ENCODE peak calls at places on chromosome 13, in seven cellular contexts. One of them, this sample, is unnamed.

GRCh38 chr13:95269756-95270155 is 31.5 kb downstream of the ABCC4 start:
- DNase-seq in lung: no peak
- DNase-seq in fibroblast of the aortic adventitia: no peak
- DNase-seq in spleen: no peak
- DNase-seq in tibial nerve: no peak
- DNase-seq in WERI-Rb-1: no peak
- DNase-seq in SK-N-SH: no peak
- DNase-seq in this sample: no peak

GRCh38 chr13:78192721-78193120 is 274.1 kb upstream of the EDNRB start:
- DNase-seq in fibroblast of the aortic adventitia: peak
- DNase-seq in lung: no peak
- DNase-seq in tibial nerve: no peak
- DNase-seq in WERI-Rb-1: no peak
- DNase-seq in spleen: no peak
- DNase-seq in SK-N-SH: no peak
- DNase-seq in this sample: no peak

GRCh38 chr13:18959996-18960395 is 221.6 kb downstream of the TUBA3C start:
- DNase-seq in SK-N-SH: no peak
- DNase-seq in WERI-Rb-1: no peak
- DNase-seq in spleen: no peak
- DNase-seq in lung: no peak
- DNase-seq in tibial nerve: no peak
- DNase-seq in fibroblast of the aortic adventitia: no peak
- DNase-seq in this sample: no peak

GRCh38 chr13:84821261-84821660 is 939.0 kb upstream of the SLITRK1 start:
- DNase-seq in fibroblast of the aortic adventitia: no peak
- DNase-seq in WERI-Rb-1: no peak
- DNase-seq in lung: no peak
- DNase-seq in tibial nerve: no peak
- DNase-seq in SK-N-SH: peak
- DNase-seq in spleen: no peak
- DNase-seq in this sample: no peak

GRCh38 chr13:114019367-114019766 is 45.5 kb upstream of the C13orf46 start:
- DNase-seq in spleen: no peak
- DNase-seq in SK-N-SH: peak
- DNase-seq in WERI-Rb-1: peak
- DNase-seq in lung: no peak
- DNase-seq in fibroblast of the aortic adventitia: no peak
- DNase-seq in tibial nerve: no peak
- DNase-seq in this sample: no peak

GRCh38 chr13:27834095-27834494 is 41.8 kb downstream of the GSX1 start:
- DNase-seq in spleen: no peak
- DNase-seq in tibial nerve: no peak
- DNase-seq in fibroblast of the aortic adventitia: no peak
- DNase-seq in WERI-Rb-1: no peak
- DNase-seq in lung: no peak
- DNase-seq in SK-N-SH: no peak
- DNase-seq in this sample: no peak

GRCh38 chr13:41562083-41562482 is 104.7 kb downstream of the RGCC start:
- DNase-seq in spleen: no peak
- DNase-seq in fibroblast of the aortic adventitia: peak
- DNase-seq in tibial nerve: peak
- DNase-seq in lung: no peak
- DNase-seq in SK-N-SH: no peak
- DNase-seq in WERI-Rb-1: no peak
- DNase-seq in this sample: no peak

GRCh38 chr13:85377783-85378182 is 421.4 kb downstream of the SLITRK6 start:
- DNase-seq in SK-N-SH: no peak
- DNase-seq in tibial nerve: no peak
- DNase-seq in WERI-Rb-1: no peak
- DNase-seq in lung: no peak
- DNase-seq in fibroblast of the aortic adventitia: no peak
- DNase-seq in spleen: no peak
- DNase-seq in this sample: no peak

GRCh38 chr13:40631605-40632004 is 34.8 kb downstream of the FOXO1 start:
- DNase-seq in SK-N-SH: no peak
- DNase-seq in spleen: no peak
- DNase-seq in tibial nerve: no peak
- DNase-seq in WERI-Rb-1: no peak
- DNase-seq in fibroblast of the aortic adventitia: no peak
- DNase-seq in lung: no peak
- DNase-seq in this sample: no peak

GRCh38 chr13:62294210-62294609 is 878.6 kb upstream of the PCDH20 start:
- DNase-seq in spleen: no peak
- DNase-seq in SK-N-SH: no peak
- DNase-seq in tibial nerve: no peak
- DNase-seq in fibroblast of the aortic adventitia: no peak
- DNase-seq in lung: no peak
- DNase-seq in WERI-Rb-1: no peak
- DNase-seq in this sample: no peak

GRCh38 chr13:107568181-107568580 is 647.2 kb downstream of the LIG4 start:
- DNase-seq in spleen: no peak
- DNase-seq in tibial nerve: no peak
- DNase-seq in WERI-Rb-1: no peak
- DNase-seq in fibroblast of the aortic adventitia: no peak
- DNase-seq in lung: no peak
- DNase-seq in SK-N-SH: no peak
- DNase-seq in this sample: no peak

GRCh38 chr13:28582225-28582891 is 76.6 kb upstream of the POMP start:
- DNase-seq in tibial nerve: no peak
- DNase-seq in WERI-Rb-1: no peak
- DNase-seq in SK-N-SH: no peak
- DNase-seq in spleen: no peak
- DNase-seq in fibroblast of the aortic adventitia: no peak
- DNase-seq in lung: no peak
- DNase-seq in this sample: no peak

GRCh38 chr13:94673841-94674240 is 38.5 kb downstream of the SOX21 start:
- DNase-seq in SK-N-SH: no peak
- DNase-seq in fibroblast of the aortic adventitia: no peak
- DNase-seq in spleen: no peak
- DNase-seq in lung: no peak
- DNase-seq in tibial nerve: no peak
- DNase-seq in WERI-Rb-1: no peak
- DNase-seq in this sample: no peak

GRCh38 chr13:19957320-19958118 is 1.0 kb upstream of the ZMYM2 start:
- DNase-seq in spleen: peak
- DNase-seq in SK-N-SH: peak
- DNase-seq in tibial nerve: peak
- DNase-seq in WERI-Rb-1: peak
- DNase-seq in lung: peak
- DNase-seq in fibroblast of the aortic adventitia: peak
- DNase-seq in this sample: peak

GRCh38 chr13:21663197-21663596 is 7.7 kb upstream of the FGF9 start:
- DNase-seq in lung: no peak
- DNase-seq in SK-N-SH: no peak
- DNase-seq in fibroblast of the aortic adventitia: no peak
- DNase-seq in tibial nerve: no peak
- DNase-seq in WERI-Rb-1: no peak
- DNase-seq in spleen: no peak
- DNase-seq in this sample: no peak

GRCh38 chr13:78712866-78713265 is 53.9 kb upstream of the OBI1 start:
- DNase-seq in spleen: no peak
- DNase-seq in lung: no peak
- DNase-seq in WERI-Rb-1: no peak
- DNase-seq in tibial nerve: no peak
- DNase-seq in SK-N-SH: no peak
- DNase-seq in fibroblast of the aortic adventitia: no peak
- DNase-seq in this sample: no peak

GRCh38 chr13:80663788-80664187 is 322.9 kb upstream of the SPRY2 start:
- DNase-seq in tibial nerve: no peak
- DNase-seq in spleen: no peak
- DNase-seq in fibroblast of the aortic adventitia: no peak
- DNase-seq in SK-N-SH: no peak
- DNase-seq in WERI-Rb-1: no peak
- DNase-seq in lung: no peak
- DNase-seq in this sample: no peak

GRCh38 chr13:42116225-42116624 is 67.8 kb downstream of the DGKH start:
- DNase-seq in spleen: no peak
- DNase-seq in SK-N-SH: no peak
- DNase-seq in lung: no peak
- DNase-seq in fibroblast of the aortic adventitia: no peak
- DNase-seq in tibial nerve: no peak
- DNase-seq in WERI-Rb-1: no peak
- DNase-seq in this sample: no peak

GRCh38 chr13:113599396-113599795 is 14.8 kb downstream of the TFDP1 start:
- DNase-seq in SK-N-SH: no peak
- DNase-seq in spleen: peak
- DNase-seq in lung: no peak
- DNase-seq in WERI-Rb-1: no peak
- DNase-seq in tibial nerve: no peak
- DNase-seq in fibroblast of the aortic adventitia: no peak
- DNase-seq in this sample: no peak

GRCh38 chr13:38496956-38497355 is 147.3 kb downstream of the UFM1 start:
- DNase-seq in fibroblast of the aortic adventitia: no peak
- DNase-seq in lung: no peak
- DNase-seq in tibial nerve: no peak
- DNase-seq in spleen: no peak
- DNase-seq in WERI-Rb-1: no peak
- DNase-seq in SK-N-SH: no peak
- DNase-seq in this sample: no peak

GRCh38 chr13:80873589-80873988 is 532.7 kb upstream of the SPRY2 start:
- DNase-seq in SK-N-SH: no peak
- DNase-seq in fibroblast of the aortic adventitia: no peak
- DNase-seq in spleen: no peak
- DNase-seq in WERI-Rb-1: no peak
- DNase-seq in tibial nerve: no peak
- DNase-seq in lung: no peak
- DNase-seq in this sample: no peak

GRCh38 chr13:30565658-30566057 is 52.1 kb upstream of the USPL1 start:
- DNase-seq in SK-N-SH: no peak
- DNase-seq in WERI-Rb-1: no peak
- DNase-seq in lung: no peak
- DNase-seq in spleen: no peak
- DNase-seq in tibial nerve: no peak
- DNase-seq in fibroblast of the aortic adventitia: no peak
- DNase-seq in this sample: no peak

GRCh38 chr13:33510350-33510749 is 224.8 kb upstream of the STARD13 start:
- DNase-seq in WERI-Rb-1: no peak
- DNase-seq in fibroblast of the aortic adventitia: peak
- DNase-seq in SK-N-SH: no peak
- DNase-seq in spleen: no peak
- DNase-seq in lung: no peak
- DNase-seq in tibial nerve: no peak
- DNase-seq in this sample: no peak

GRCh38 chr13:91813255-91813654 is 414.8 kb downstream of the GPC5 start:
- DNase-seq in tibial nerve: no peak
- DNase-seq in spleen: no peak
- DNase-seq in WERI-Rb-1: no peak
- DNase-seq in SK-N-SH: peak
- DNase-seq in fibroblast of the aortic adventitia: no peak
- DNase-seq in lung: no peak
- DNase-seq in this sample: no peak

GRCh38 chr13:52832268-52832667 is 16.2 kb downstream of the PCDH8 start:
- DNase-seq in tibial nerve: no peak
- DNase-seq in SK-N-SH: no peak
- DNase-seq in lung: no peak
- DNase-seq in WERI-Rb-1: no peak
- DNase-seq in spleen: no peak
- DNase-seq in fibroblast of the aortic adventitia: no peak
- DNase-seq in this sample: no peak

GRCh38 chr13:111046590-111047141 is 68.4 kb upstream of the ARHGEF7 start:
- DNase-seq in tibial nerve: no peak
- DNase-seq in spleen: no peak
- DNase-seq in SK-N-SH: no peak
- DNase-seq in fibroblast of the aortic adventitia: peak
- DNase-seq in lung: peak
- DNase-seq in WERI-Rb-1: no peak
- DNase-seq in this sample: no peak

GRCh38 chr13:31038834-31039552 is 106.5 kb downstream of the TEX26 start:
- DNase-seq in tibial nerve: no peak
- DNase-seq in spleen: no peak
- DNase-seq in fibroblast of the aortic adventitia: no peak
- DNase-seq in lung: no peak
- DNase-seq in WERI-Rb-1: no peak
- DNase-seq in SK-N-SH: no peak
- DNase-seq in this sample: peak

GRCh38 chr13:49996951-49997895 is at the start of gene TRIM13:
- DNase-seq in SK-N-SH: peak
- DNase-seq in tibial nerve: peak
- DNase-seq in spleen: peak
- DNase-seq in fibroblast of the aortic adventitia: peak
- DNase-seq in WERI-Rb-1: peak
- DNase-seq in lung: peak
- DNase-seq in this sample: peak
- H3K4me3 ChIP-seq in SK-N-SH: peak
- H3K4me3 ChIP-seq in tibial nerve: peak
- H3K4me3 ChIP-seq in spleen: peak
- H3K4me3 ChIP-seq in fibroblast of the aortic adventitia: peak
- H3K4me3 ChIP-seq in WERI-Rb-1: peak
- H3K4me3 ChIP-seq in lung: peak
- H3K4me3 ChIP-seq in this sample: peak

DNA sequence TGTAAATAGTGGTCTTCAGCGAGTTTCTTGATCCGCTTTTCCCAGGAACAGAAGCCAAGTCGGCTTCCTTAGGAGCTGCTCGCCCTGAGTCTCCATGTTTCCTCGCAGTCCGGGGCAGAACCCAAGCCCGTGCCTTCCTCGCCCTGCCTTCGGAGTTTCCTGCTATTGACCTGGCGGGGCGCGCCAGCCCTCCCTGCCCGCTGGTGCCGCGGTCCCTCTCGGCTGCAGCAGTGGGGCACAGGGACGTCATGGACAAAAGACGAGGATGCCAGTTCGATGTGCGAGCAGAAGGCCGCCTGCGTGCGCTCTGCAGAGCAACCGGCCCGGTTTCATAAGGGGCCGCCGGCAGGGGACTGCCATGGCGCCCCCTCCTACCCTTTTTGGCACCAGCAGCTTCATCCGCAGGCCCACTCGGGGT is 156.6 kb downstream of the TM9SF2 start:
- DNase-seq in spleen: no peak
- DNase-seq in tibial nerve: no peak
- DNase-seq in WERI-Rb-1: peak
- DNase-seq in fibroblast of the aortic adventitia: peak
- DNase-seq in lung: no peak
- DNase-seq in SK-N-SH: peak
- DNase-seq in this sample: peak
- TF ChIP-seq CTCF in spleen: no peak
- TF ChIP-seq CTCF in tibial nerve: no peak
- TF ChIP-seq CTCF in WERI-Rb-1: peak
- TF ChIP-seq CTCF in fibroblast of the aortic adventitia: no peak
- TF ChIP-seq CTCF in lung: no peak
- TF ChIP-seq CTCF in SK-N-SH: no peak
- TF ChIP-seq CTCF in this sample: no peak

DNA sequence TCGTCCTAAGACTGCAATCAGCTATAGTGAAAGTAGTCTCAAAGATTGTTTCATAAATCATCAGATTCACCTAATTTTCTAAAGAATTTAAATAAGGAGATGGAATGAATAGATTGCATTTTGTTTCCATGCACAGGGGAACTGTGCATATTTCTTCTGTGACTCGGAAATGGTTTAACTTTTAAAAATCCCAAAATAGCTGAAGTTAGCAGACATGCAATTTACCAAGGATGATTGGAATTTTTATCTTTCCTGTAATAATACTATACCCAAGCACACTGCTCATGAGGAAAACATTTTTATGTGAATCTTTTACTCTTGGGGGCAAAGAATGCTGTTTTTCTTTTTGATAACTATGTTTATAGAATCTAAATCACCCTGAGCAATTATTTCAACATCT is 15.0 kb upstream of the LMO7 start:
- DNase-seq in fibroblast of the aortic adventitia: peak
- DNase-seq in WERI-Rb-1: no peak
- DNase-seq in SK-N-SH: no peak
- DNase-seq in spleen: no peak
- DNase-seq in lung: no peak
- DNase-seq in tibial nerve: no peak
- DNase-seq in this sample: no peak
- H3K4me3 ChIP-seq in fibroblast of the aortic adventitia: peak
- H3K4me3 ChIP-seq in WERI-Rb-1: no peak
- H3K4me3 ChIP-seq in SK-N-SH: peak
- H3K4me3 ChIP-seq in spleen: no peak
- H3K4me3 ChIP-seq in lung: no peak
- H3K4me3 ChIP-seq in tibial nerve: no peak
- H3K4me3 ChIP-seq in this sample: no peak

GRCh38 chr13:44576396-44577235 is 486 bp upstream of the TSC22D1 start:
- DNase-seq in fibroblast of the aortic adventitia: no peak
- DNase-seq in lung: no peak
- DNase-seq in SK-N-SH: peak
- DNase-seq in WERI-Rb-1: peak
- DNase-seq in tibial nerve: no peak
- DNase-seq in spleen: no peak
- DNase-seq in this sample: peak
- TF ChIP-seq CTCF in fibroblast of the aortic adventitia: no peak
- TF ChIP-seq CTCF in lung: no peak
- TF ChIP-seq CTCF in SK-N-SH: no peak
- TF ChIP-seq CTCF in WERI-Rb-1: no peak
- TF ChIP-seq CTCF in tibial nerve: no peak
- TF ChIP-seq CTCF in spleen: no peak
- TF ChIP-seq CTCF in this sample: no peak